ENCODE peak calls at places on chromosome 10, in five cellular contexts. B, Z, W, L and P are unnamed samples.

GRCh38 chr10:63670291-63670898 is 149.2 kb downstream of the REEP3 start:
- DNase-seq in W (no peak), Z (no peak), L (no peak), B (no peak), P (no peak)

GRCh38 chr10:14569274-14570060 is 205.2 kb downstream of the FAM107B start:
- DNase-seq in W (no peak), L (no peak), Z (no peak), B (peak), P (no peak)

GRCh38 chr10:121183241-121183640 is 332.1 kb downstream of the WDR11 start:
- DNase-seq in L (no peak), W (no peak), Z (no peak), B (no peak), P (no peak)

GRCh38 chr10:13961096-13961495 is 369.6 kb downstream of the FRMD4A start:
- DNase-seq in L (no peak), W (no peak), B (no peak), Z (no peak), P (no peak)

GRCh38 chr10:27723436-27723835 is 22.2 kb downstream of the MKX start:
- DNase-seq in B (no peak), Z (no peak), W (no peak), L (no peak), P (no peak)

GRCh38 chr10:116085333-116085732 is 187.7 kb downstream of the GFRA1 start:
- DNase-seq in W (no peak), B (no peak), L (no peak), Z (no peak), P (no peak)

GRCh38 chr10:128054163-128054970 is 71.9 kb downstream of the MKI67 start:
- DNase-seq in L (no peak), B (no peak), Z (no peak), W (no peak), P (no peak)

GRCh38 chr10:22345301-22346086 is at the start of gene SPAG6:
- DNase-seq in Z (peak), B (no peak), W (peak), L (no peak), P (no peak)

GRCh38 chr10:91247360-91248111 is 27.1 kb downstream of the PCGF5 start:
- DNase-seq in Z (peak), W (peak), L (no peak), B (no peak), P (no peak)

GRCh38 chr10:78438094-78438906 is 404.6 kb downstream of the RPS24 start:
- DNase-seq in L (no peak), Z (no peak), W (no peak), B (no peak), P (no peak)

GRCh38 chr10:24465899-24466615 is 257.1 kb downstream of the KIAA1217 start:
- DNase-seq in L (peak), W (peak), Z (no peak), B (peak), P (peak)

GRCh38 chr10:122185643-122186042 is 85.5 kb upstream of the BTBD16 start:
- DNase-seq in W (no peak), Z (no peak), B (no peak), L (no peak), P (no peak)

GRCh38 chr10:69465457-69466157 is 14.3 kb downstream of the TSPAN15 start:
- DNase-seq in B (no peak), L (no peak), W (no peak), Z (no peak), P (no peak)

GRCh38 chr10:119377905-119378736 is 164.4 kb downstream of the RGS10 start:
- DNase-seq in L (no peak), B (no peak), W (no peak), Z (peak), P (no peak)

GRCh38 chr10:62728479-62728878 is 76.0 kb upstream of the ADO start:
- DNase-seq in W (no peak), Z (no peak), B (no peak), L (no peak), P (no peak)

GRCh38 chr10:9331583-9332008 is 1277.1 kb downstream of the GATA3 start:
- DNase-seq in Z (peak), B (peak), W (peak), L (peak), P (peak)

GRCh38 chr10:15588635-15589081 is 131.1 kb downstream of the ITGA8 start:
- DNase-seq in L (no peak), B (no peak), W (no peak), Z (no peak), P (no peak)

GRCh38 chr10:50577681-50578350 is 45.9 kb downstream of the SGMS1 start:
- DNase-seq in L (no peak), W (peak), B (no peak), Z (no peak), P (peak)

GRCh38 chr10:37623506-37623905 is 233.9 kb downstream of the ZNF248 start:
- DNase-seq in L (no peak), Z (no peak), W (no peak), B (no peak), P (no peak)

DNA sequence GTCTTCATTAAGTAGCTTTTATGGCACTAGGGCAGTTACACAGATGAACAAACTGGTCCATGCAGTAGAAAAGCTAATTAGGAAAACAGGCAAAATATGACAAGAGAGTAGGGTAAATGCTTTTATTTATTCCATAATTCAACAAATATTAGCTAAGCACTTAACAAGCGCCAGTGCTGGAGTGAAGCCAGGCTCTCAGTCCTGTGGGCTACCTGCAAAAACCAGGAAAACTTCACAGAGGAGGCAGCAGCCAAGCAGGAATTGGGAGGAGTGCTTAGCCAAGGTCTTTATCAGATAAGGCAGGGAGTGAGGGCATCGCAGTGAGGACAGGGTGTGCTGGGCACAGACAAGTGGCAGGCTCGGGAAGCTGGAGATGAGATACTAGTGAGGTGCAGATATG is 4.9 kb upstream of the KAT6B start:
- DNase-seq in L (no peak), W (no peak), B (no peak), Z (no peak), P (peak)
- TF ChIP-seq EZH2phosphoT487 in L (no peak), W (no peak), B (no peak), Z (no peak), P (no peak)

DNA sequence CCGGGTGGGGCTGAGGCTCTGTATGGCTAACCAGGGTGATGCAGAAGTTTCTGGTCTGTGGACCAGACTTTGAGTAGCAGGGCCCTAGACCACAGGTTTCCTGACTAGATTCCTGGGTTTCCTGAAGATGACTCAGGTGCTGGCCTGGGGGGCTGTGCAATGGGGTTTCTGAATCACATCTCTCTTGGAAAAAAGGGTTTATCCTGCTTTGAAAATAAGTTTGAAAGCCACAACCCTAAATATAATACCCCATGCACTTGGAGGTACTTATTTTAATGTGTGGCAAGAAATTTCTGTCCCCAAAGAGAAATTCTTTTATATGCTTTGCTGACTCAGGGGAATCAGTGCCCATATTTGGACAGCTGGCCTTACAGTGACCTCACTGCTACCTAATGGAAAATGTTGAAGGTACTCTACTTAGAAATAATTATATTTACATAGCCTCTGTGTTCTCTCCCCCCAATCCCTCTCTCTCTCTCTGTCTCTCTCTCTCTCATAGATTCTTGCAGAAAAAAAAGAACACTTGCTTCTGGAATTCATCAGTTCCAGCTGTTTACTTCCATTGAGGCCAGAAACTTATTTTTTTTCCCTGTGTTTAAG is 184.4 kb upstream of the LYZL2 start:
- DNase-seq in L (no peak), Z (no peak), B (peak), W (peak), P (peak)
- TF ChIP-seq EZH2phosphoT487 in L (no peak), Z (no peak), B (no peak), W (no peak), P (no peak)

DNA sequence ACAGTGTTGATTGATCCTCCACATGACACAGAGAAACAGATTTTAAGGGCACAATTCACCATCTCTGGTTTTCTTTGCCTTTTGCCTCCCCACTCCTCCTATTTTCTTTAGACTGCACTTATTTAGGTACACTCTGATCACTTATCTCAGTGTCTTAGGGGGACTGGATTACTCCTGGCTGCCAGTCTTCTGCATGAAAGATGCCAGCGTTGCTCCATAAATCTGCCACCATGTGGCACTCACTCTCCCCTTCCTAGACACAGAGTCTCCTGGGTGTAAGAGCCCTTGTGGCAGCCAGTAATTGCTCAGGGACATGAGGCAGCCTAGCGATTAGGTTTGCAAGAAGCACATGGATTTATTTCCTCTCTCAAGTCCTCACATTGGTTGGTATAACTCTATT is 34.5 kb upstream of the RBM20 start:
- DNase-seq in L (peak), Z (no peak), W (no peak), B (no peak), P (peak)
- TF ChIP-seq EZH2phosphoT487 in L (no peak), Z (no peak), W (no peak), B (no peak), P (no peak)

GRCh38 chr10:97540669-97541500 is 31.7 kb upstream of the ANKRD2 start:
- DNase-seq in W (no peak), L (no peak), Z (no peak), B (no peak), P (no peak)
- TF ChIP-seq EZH2phosphoT487 in W (no peak), L (no peak), Z (no peak), B (no peak), P (no peak)

GRCh38 chr10:124918906-124919305 is 23.0 kb upstream of the ZRANB1 start:
- DNase-seq in W (no peak), B (no peak), Z (no peak), L (no peak), P (no peak)

GRCh38 chr10:124916585-124917167 is 25.2 kb upstream of the ZRANB1 start:
- DNase-seq in W (peak), B (peak), L (peak), Z (peak), P (peak)

GRCh38 chr10:124917939-124918830 is 23.7 kb upstream of the ZRANB1 start:
- DNase-seq in Z (no peak), B (peak), W (no peak), L (no peak), P (peak)

GRCh38 chr10:124916098-124916584 is 25.8 kb upstream of the ZRANB1 start:
- DNase-seq in W (peak), Z (no peak), L (no peak), B (no peak), P (peak)

DNA sequence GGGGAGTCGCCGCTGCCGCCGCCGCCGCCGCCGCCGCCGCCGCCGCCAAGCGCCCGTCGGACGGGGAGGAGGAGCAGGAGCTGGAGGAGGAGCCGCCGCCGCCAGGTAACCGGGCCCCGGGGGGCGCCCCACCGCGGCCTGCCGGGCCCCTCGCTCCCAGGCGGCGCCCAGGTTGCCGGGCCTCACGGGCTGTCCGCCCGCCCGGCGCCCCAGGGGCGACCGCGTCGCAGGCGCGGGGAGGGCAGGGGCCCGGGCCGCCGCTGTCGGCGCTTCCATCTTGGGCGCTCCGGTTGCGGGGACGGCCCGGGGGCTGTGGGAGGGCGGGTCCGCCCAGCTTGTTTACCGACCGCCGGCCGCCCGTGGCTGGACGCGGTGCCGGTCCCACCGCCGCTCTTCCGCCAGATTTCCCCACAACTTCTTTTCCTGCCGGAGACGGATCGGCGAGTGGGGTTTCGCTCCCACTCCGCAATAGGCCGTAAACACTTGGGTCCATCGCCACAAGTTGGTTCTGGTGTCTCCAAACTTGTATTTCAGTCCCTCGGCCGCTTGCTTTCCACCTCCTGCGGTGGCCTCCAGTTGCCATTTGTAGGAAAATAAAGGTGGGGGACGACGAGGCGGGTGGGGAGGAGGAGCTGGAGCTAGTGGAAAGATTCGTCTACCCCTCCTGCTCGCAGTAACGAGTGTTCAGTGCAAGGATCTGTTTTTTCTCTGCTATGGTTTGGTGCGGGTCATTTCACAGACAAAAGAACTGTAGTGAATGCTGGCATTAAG is 24.6 kb upstream of the ZRANB1 start:
- DNase-seq in Z (peak), L (no peak), B (peak), W (peak), P (peak)
- TF ChIP-seq EZH2phosphoT487 in Z (no peak), L (no peak), B (no peak), W (no peak), P (no peak)

GRCh38 chr10:73534857-73535256 is 39.0 kb upstream of the PPP3CB start:
- DNase-seq in W (no peak), B (no peak), Z (no peak), L (no peak), P (no peak)

DNA sequence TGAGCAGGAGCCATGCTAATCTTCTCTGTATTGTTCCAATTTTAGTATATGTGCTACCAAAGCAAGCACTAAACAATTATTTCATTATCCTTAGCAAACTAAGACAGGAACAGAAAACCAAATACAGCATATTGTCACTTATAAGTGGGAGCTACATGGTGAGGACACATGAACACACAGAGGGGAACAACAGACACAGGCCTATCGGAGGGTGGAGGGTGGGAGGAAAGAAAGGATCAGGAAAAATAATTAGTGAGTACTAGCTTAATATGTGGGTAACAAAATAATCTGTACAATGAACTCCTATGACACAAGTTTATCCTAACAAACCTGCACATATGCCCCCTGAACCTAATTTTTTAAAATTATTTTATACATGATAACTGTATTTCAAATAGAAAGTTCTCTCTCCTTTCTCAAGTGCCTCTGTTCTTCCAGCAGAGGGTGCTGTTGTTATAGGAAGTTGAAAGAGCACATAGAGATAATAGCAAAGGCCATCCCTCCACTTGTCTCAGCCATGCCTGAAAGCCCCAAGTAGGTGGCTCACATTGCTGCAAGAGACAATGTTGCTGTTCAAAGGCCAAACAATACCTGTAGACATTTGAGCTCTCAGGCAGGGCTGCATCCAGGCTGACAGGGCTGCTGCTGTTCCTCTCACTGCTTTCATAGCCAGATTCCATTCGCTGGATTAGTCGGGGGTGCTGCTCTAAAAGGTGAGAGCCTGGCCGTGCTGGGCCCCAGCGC is 33.4 kb upstream of the PPP3CB start:
- DNase-seq in W (peak), Z (peak), B (peak), L (peak), P (peak)
- TF ChIP-seq EZH2phosphoT487 in W (no peak), Z (no peak), B (no peak), L (no peak), P (no peak)

DNA sequence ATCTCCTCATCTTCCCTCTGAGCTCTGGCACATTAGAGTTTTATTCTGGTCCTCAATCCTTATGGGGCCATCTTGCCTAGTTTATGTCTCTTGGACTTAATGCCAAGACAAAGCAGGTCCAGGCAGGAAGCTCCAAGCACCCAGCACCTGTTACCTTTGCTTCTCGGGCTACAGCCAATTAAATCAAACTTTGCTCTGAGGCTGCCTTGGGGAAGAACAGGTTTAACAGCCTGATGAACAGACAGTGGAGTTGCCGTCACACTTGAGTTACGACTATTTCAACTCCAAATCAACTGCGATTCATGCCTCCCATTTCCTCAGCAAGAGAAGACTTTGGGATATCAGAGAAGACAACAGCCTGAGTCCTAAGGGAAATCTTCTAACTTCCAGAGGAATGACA is 62.3 kb downstream of the XPNPEP1 start:
- DNase-seq in W (no peak), Z (no peak), L (no peak), B (no peak), P (peak)
- TF ChIP-seq EZH2phosphoT487 in W (no peak), Z (no peak), L (no peak), B (no peak), P (no peak)

GRCh38 chr10:132351611-132352010 is 19.6 kb downstream of the LRRC27 start:
- DNase-seq in Z (no peak), W (no peak), L (no peak), B (no peak), P (no peak)

GRCh38 chr10:132355297-132355696 is 23.3 kb downstream of the LRRC27 start:
- DNase-seq in W (no peak), L (no peak), B (no peak), Z (no peak), P (no peak)

GRCh38 chr10:132354356-132355094 is 22.5 kb downstream of the LRRC27 start:
- DNase-seq in Z (no peak), W (no peak), L (no peak), B (no peak), P (no peak)

GRCh38 chr10:132355754-132356153 is 23.8 kb downstream of the LRRC27 start:
- DNase-seq in Z (no peak), L (no peak), B (no peak), W (no peak), P (no peak)

GRCh38 chr10:132353456-132354355 is 21.7 kb downstream of the LRRC27 start:
- DNase-seq in W (no peak), L (no peak), B (no peak), Z (no peak), P (no peak)
- TF ChIP-seq EZH2phosphoT487 in W (no peak), L (no peak), B (no peak), Z (no peak), P (no peak)

DNA sequence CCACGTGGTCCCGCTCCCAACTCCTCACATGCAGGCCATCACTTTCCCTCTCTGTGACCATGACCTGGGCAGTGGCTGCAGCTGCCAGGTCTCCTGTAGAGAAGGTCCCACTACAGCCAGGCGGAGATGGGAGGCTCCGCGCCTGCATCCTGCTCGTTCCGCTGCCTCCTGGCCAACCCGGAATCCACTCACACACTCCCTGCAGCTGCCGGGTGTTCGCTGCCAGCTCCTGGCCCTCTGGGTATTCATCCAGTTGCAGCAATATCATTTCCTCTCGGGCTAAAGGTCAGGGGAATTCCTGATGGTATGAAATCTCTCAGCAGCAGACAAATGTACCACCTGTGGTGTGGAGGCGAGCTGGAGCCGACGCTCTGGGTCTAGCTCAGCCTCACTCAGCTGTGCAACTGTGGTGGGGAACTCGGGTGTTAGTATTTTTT is 65.7 kb downstream of the TLL2 start:
- DNase-seq in B (no peak), W (no peak), Z (peak), L (no peak), P (no peak)
- TF ChIP-seq EZH2phosphoT487 in B (no peak), W (no peak), Z (no peak), L (no peak), P (no peak)